ENCODE peak calls at places on chromosomes 16 and 17, in ten cellular contexts. R is stomach; G is endothelial cell; Z is stimulated activated CD4-positive, alpha-beta T cell treated with anti-CD3 and anti-CD28 coated beads, Interleukin-1b, Interleukin-23, amount 100 ng/mL, for 1 hour; X is HCEC 1CT; K is activated T-cell treated with anti-CD3 and anti-CD28 coated beads, Interleukin-2, amount 50 U/mL, for 1 hour; N is NCI-H1105 treated with DMSO at 0.1 percent for 48 hours; U is HFFc6; T is skeletal muscle cell; M is GM03348. B is an unnamed sample.

GRCh38 chr16:64440421-64440831 is 681.4 kb downstream of the CDH11 start:
- DNase-seq in U (peak), X (peak), Z (no peak), R (no peak), K (no peak), G (no peak), M (peak), N (no peak), T (peak), B (peak)

GRCh38 chr17:20702692-20703091 is 123.2 kb downstream of the CDRT15L2 start:
- DNase-seq in X (no peak), T (no peak), R (no peak), Z (no peak), N (no peak), U (no peak), G (no peak), M (no peak), K (no peak), B (no peak)

GRCh38 chr17:68605914-68606313 is 4.7 kb upstream of the FAM20A start:
- DNase-seq in R (no peak), K (no peak), X (no peak), G (no peak), N (no peak), M (no peak), U (no peak), T (no peak), Z (no peak), B (no peak)

GRCh38 chr17:81028506-81028858 is 6.5 kb upstream of the BAIAP2 start:
- DNase-seq in T (no peak), G (no peak), N (no peak), K (no peak), Z (no peak), M (no peak), U (no peak), R (no peak), X (no peak), B (no peak)

GRCh38 chr17:848402-848801 is 66.2 kb downstream of the MRM3 start:
- DNase-seq in T (no peak), R (no peak), U (no peak), Z (no peak), N (no peak), X (no peak), M (no peak), K (no peak), G (no peak), B (no peak)

GRCh38 chr17:1882836-1883235 is 53.0 kb downstream of the RPA1 start:
- DNase-seq in M (peak), K (no peak), R (no peak), U (peak), Z (no peak), N (peak), G (peak), X (peak), T (no peak), B (no peak)

GRCh38 chr17:63579633-63580032 is 21.1 kb upstream of the TACO1 start:
- DNase-seq in X (no peak), N (no peak), U (no peak), M (no peak), K (no peak), T (no peak), G (peak), Z (no peak), R (no peak), B (no peak)

GRCh38 chr16:27859020-27859419 is 204.5 kb downstream of the GSG1L start:
- DNase-seq in X (no peak), G (peak), K (no peak), T (no peak), R (no peak), M (no peak), U (no peak), Z (no peak), N (no peak), B (no peak)

GRCh38 chr17:37506678-37507077 is 17.0 kb downstream of the DUSP14 start:
- DNase-seq in M (no peak), U (peak), K (no peak), R (no peak), G (peak), X (peak), T (no peak), Z (no peak), N (no peak), B (no peak)

GRCh38 chr17:78888911-78889496 is 14.0 kb downstream of the CEP295NL start:
- DNase-seq in N (no peak), R (no peak), U (no peak), Z (no peak), M (no peak), K (no peak), X (no peak), T (no peak), G (no peak), B (no peak)

GRCh38 chr17:51801626-51802025 is 356.9 kb downstream of the CA10 start:
- DNase-seq in G (no peak), M (no peak), T (no peak), K (no peak), X (no peak), Z (no peak), U (no peak), N (no peak), R (no peak), B (no peak)

GRCh38 chr17:63910096-63910495 is 962 bp downstream of the CSHL1 start:
- DNase-seq in Z (no peak), N (no peak), G (no peak), U (no peak), T (no peak), M (no peak), R (no peak), K (peak), X (no peak), B (no peak)

GRCh38 chr17:83202002-83203000 is 122.9 kb downstream of the METRNL start:
- DNase-seq in G (no peak), T (no peak), X (no peak), K (peak), Z (no peak), R (peak), N (no peak), U (no peak), M (no peak), B (no peak)

GRCh38 chr17:30995347-30995746 is 24.5 kb downstream of the RNF135 start:
- DNase-seq in T (no peak), Z (no peak), N (no peak), X (no peak), G (no peak), R (no peak), M (no peak), U (no peak), K (no peak), B (no peak)

GRCh38 chr17:50219939-50220465 is 18.6 kb upstream of the COL1A1 start:
- DNase-seq in T (no peak), R (no peak), M (peak), X (peak), K (no peak), N (no peak), U (no peak), Z (no peak), G (no peak), B (no peak)